ENCODE peak calls at places on chromosomes 1 and 21, in six cellular contexts. F is A172, M is IMR-90, A is right atrium auricular region, V is T-helper 9 cell, Z is ELR. S is an unnamed sample.

GRCh38 chr1:94416901-94417701 is 1.1 kb upstream of the ABCD3 start:
- DNase-seq in V (no peak), A (peak), F (peak), Z (peak), M (peak), S (no peak)

GRCh38 chr1:41890841-41891311 is 27.8 kb downstream of the HIVEP3 start:
- DNase-seq in V (no peak), M (peak), A (no peak), Z (no peak), F (peak), S (no peak)

GRCh38 chr21:17441370-17441769 is 71.5 kb upstream of the CXADR start:
- DNase-seq in M (peak), Z (no peak), A (no peak), V (no peak), F (no peak), S (no peak)

GRCh38 chr1:235857756-235858155 is 8.9 kb downstream of the LYST start:
- DNase-seq in F (no peak), A (no peak), M (no peak), Z (no peak), V (no peak), S (no peak)

GRCh38 chr1:95742591-95743089 is 508.6 kb downstream of the RWDD3 start:
- DNase-seq in M (peak), A (no peak), F (peak), Z (peak), V (no peak), S (no peak)

GRCh38 chr1:159996653-159997052 is 35.1 kb downstream of the PIGM start:
- DNase-seq in F (peak), A (no peak), M (peak), Z (peak), V (no peak), S (no peak)

GRCh38 chr21:29245104-29245643 is 53.5 kb upstream of the BACH1 start:
- DNase-seq in M (peak), F (no peak), V (no peak), A (no peak), Z (no peak), S (no peak)

GRCh38 chr21:44865561-44866280 is 7.8 kb downstream of the PTTG1IP start:
- DNase-seq in Z (no peak), A (no peak), V (no peak), M (no peak), F (no peak), S (no peak)

GRCh38 chr1:233386336-233386735 is 58.8 kb downstream of the MAP3K21 start:
- DNase-seq in F (no peak), A (no peak), M (no peak), Z (peak), V (no peak), S (no peak)

GRCh38 chr1:156390409-156391144 is 21.6 kb downstream of the RHBG start:
- DNase-seq in M (no peak), V (no peak), F (no peak), A (no peak), Z (no peak), S (no peak)

GRCh38 chr1:40939320-40940059 is 40.0 kb upstream of the CTPS1 start:
- DNase-seq in M (peak), Z (no peak), F (no peak), A (peak), V (no peak), S (no peak)

GRCh38 chr1:79633456-79633855 is 626.9 kb upstream of the ADGRL4 start:
- DNase-seq in A (no peak), Z (peak), F (peak), M (peak), V (no peak), S (no peak)

GRCh38 chr1:209696673-209697072 is 8.0 kb upstream of the HSD11B1 start:
- DNase-seq in V (no peak), F (no peak), M (no peak), A (no peak), Z (no peak), S (no peak)

GRCh38 chr1:43639990-43640794 is 9.8 kb upstream of the KDM4A start:
- DNase-seq in A (no peak), F (no peak), Z (no peak), M (no peak), V (no peak), S (no peak)

GRCh38 chr1:90706437-90707362 is 10.4 kb downstream of the BARHL2 start:
- DNase-seq in M (no peak), Z (no peak), A (no peak), F (no peak), V (no peak), S (no peak)

GRCh38 chr1:119108993-119109392 is 31.5 kb downstream of the WARS2 start:
- DNase-seq in F (no peak), V (no peak), M (no peak), A (no peak), Z (no peak), S (no peak)

GRCh38 chr1:38789498-38790169 is 69.9 kb downstream of the RRAGC start:
- DNase-seq in F (no peak), M (no peak), V (no peak), Z (no peak), A (no peak), S (no peak)

GRCh38 chr21:35664683-35665082 is 395.6 kb downstream of the SETD4 start:
- DNase-seq in F (peak), Z (peak), V (no peak), M (peak), A (no peak), S (no peak)

GRCh38 chr1:52345252-52345651 is 20.8 kb downstream of the CC2D1B start:
- DNase-seq in A (peak), V (no peak), M (no peak), F (no peak), Z (no peak), S (no peak)

GRCh38 chr1:84833198-84833597 is 59.8 kb downstream of the LPAR3 start:
- DNase-seq in F (no peak), A (no peak), M (no peak), Z (peak), V (no peak), S (no peak)

GRCh38 chr1:80534606-80535360 is 1266.0 kb upstream of the ADGRL2 start:
- DNase-seq in M (peak), Z (peak), F (peak), A (no peak), V (no peak), S (no peak)

GRCh38 chr1:155012052-155012546 is 9.5 kb downstream of the ZBTB7B start:
- DNase-seq in F (peak), M (no peak), Z (no peak), V (no peak), A (peak), S (no peak)

GRCh38 chr1:93435443-93435842 is 12.5 kb upstream of the FNBP1L start:
- DNase-seq in F (no peak), V (no peak), M (no peak), A (no peak), Z (no peak), S (no peak)

GRCh38 chr21:36914244-36915013 is 52.0 kb downstream of the HLCS start:
- DNase-seq in V (no peak), A (peak), F (no peak), M (no peak), Z (no peak), S (no peak)

GRCh38 chr1:221237587-221237986 is 358.3 kb downstream of the HLX start:
- DNase-seq in Z (no peak), M (no peak), V (no peak), A (no peak), F (no peak), S (no peak)

GRCh38 chr1:207867136-207868081 is 43.5 kb downstream of the CD34 start:
- DNase-seq in A (no peak), F (no peak), M (no peak), V (no peak), Z (no peak), S (no peak)

GRCh38 chr1:241944300-241944699 is 13.3 kb upstream of the BECN2 start:
- DNase-seq in V (no peak), A (no peak), Z (no peak), F (no peak), M (no peak), S (no peak)

S was measured in effector CD4-positive, alpha-beta T cell.